ENCODE peak calls at places on chromosomes 13 and 19, in five cellular contexts. One of them, this sample, is unnamed.

GRCh38 chr19:35318679-35319448 is 10.1 kb upstream of the CD22 start:
- DNase-seq in suprapubic skin: peak
- DNase-seq in neural crest cell: no peak
- DNase-seq in progenitor cell of endocrine pancreas: no peak
- DNase-seq in right atrium auricular region: peak
- DNase-seq in this sample: no peak

GRCh38 chr19:40923934-40924391 is 41.9 kb upstream of the CYP2A7 start:
- DNase-seq in suprapubic skin: no peak
- DNase-seq in neural crest cell: no peak
- DNase-seq in progenitor cell of endocrine pancreas: no peak
- DNase-seq in right atrium auricular region: no peak
- DNase-seq in this sample: no peak

GRCh38 chr19:19382118-19382517 is 23.4 kb upstream of the GATAD2A start:
- DNase-seq in suprapubic skin: no peak
- DNase-seq in neural crest cell: no peak
- DNase-seq in progenitor cell of endocrine pancreas: no peak
- DNase-seq in right atrium auricular region: no peak
- DNase-seq in this sample: no peak

GRCh38 chr19:14381689-14382474 is 638 bp downstream of the ADGRE5 start:
- DNase-seq in suprapubic skin: peak
- DNase-seq in neural crest cell: no peak
- DNase-seq in progenitor cell of endocrine pancreas: no peak
- DNase-seq in right atrium auricular region: peak
- DNase-seq in this sample: no peak

GRCh38 chr13:58583961-58584360 is 952.4 kb downstream of the PCDH17 start:
- DNase-seq in suprapubic skin: no peak
- DNase-seq in neural crest cell: no peak
- DNase-seq in progenitor cell of endocrine pancreas: no peak
- DNase-seq in right atrium auricular region: no peak
- DNase-seq in this sample: no peak

GRCh38 chr19:42396248-42396541 is 6.1 kb upstream of the CNFN start:
- DNase-seq in suprapubic skin: no peak
- DNase-seq in neural crest cell: no peak
- DNase-seq in progenitor cell of endocrine pancreas: no peak
- DNase-seq in right atrium auricular region: no peak
- DNase-seq in this sample: peak

GRCh38 chr19:15223649-15224371 is 8.4 kb downstream of the EPHX3 start:
- DNase-seq in suprapubic skin: no peak
- DNase-seq in neural crest cell: no peak
- DNase-seq in progenitor cell of endocrine pancreas: no peak
- DNase-seq in right atrium auricular region: peak
- DNase-seq in this sample: no peak

GRCh38 chr13:56561327-56561726 is 579.4 kb upstream of the PRR20A start:
- DNase-seq in suprapubic skin: no peak
- DNase-seq in neural crest cell: no peak
- DNase-seq in progenitor cell of endocrine pancreas: no peak
- DNase-seq in right atrium auricular region: no peak
- DNase-seq in this sample: no peak

GRCh38 chr19:19461671-19462622 is 53.4 kb downstream of the TSSK6 start:
- DNase-seq in suprapubic skin: no peak
- DNase-seq in neural crest cell: peak
- DNase-seq in progenitor cell of endocrine pancreas: peak
- DNase-seq in right atrium auricular region: peak
- DNase-seq in this sample: no peak

GRCh38 chr13:26727122-26727521 is 33.5 kb downstream of the GPR12 start:
- DNase-seq in suprapubic skin: no peak
- DNase-seq in neural crest cell: no peak
- DNase-seq in progenitor cell of endocrine pancreas: no peak
- DNase-seq in right atrium auricular region: no peak
- DNase-seq in this sample: no peak

GRCh38 chr13:59700281-59700680 is 463.4 kb downstream of the DIAPH3 start:
- DNase-seq in suprapubic skin: no peak
- DNase-seq in neural crest cell: no peak
- DNase-seq in progenitor cell of endocrine pancreas: no peak
- DNase-seq in right atrium auricular region: no peak
- DNase-seq in this sample: no peak

GRCh38 chr19:7149956-7150705 is 80.6 kb downstream of the ZNF557 start:
- DNase-seq in suprapubic skin: no peak
- DNase-seq in neural crest cell: no peak
- DNase-seq in progenitor cell of endocrine pancreas: no peak
- DNase-seq in right atrium auricular region: no peak
- DNase-seq in this sample: no peak

GRCh38 chr19:1066251-1066747 is 668 bp upstream of the ARHGAP45 start:
- DNase-seq in suprapubic skin: peak
- DNase-seq in neural crest cell: no peak
- DNase-seq in progenitor cell of endocrine pancreas: no peak
- DNase-seq in right atrium auricular region: no peak
- DNase-seq in this sample: no peak

GRCh38 chr19:43784981-43785808 is 4.4 kb upstream of the KCNN4 start:
- DNase-seq in suprapubic skin: no peak
- DNase-seq in neural crest cell: peak
- DNase-seq in progenitor cell of endocrine pancreas: peak
- DNase-seq in right atrium auricular region: peak
- DNase-seq in this sample: no peak

GRCh38 chr13:66501187-66501586 is 728.9 kb downstream of the PCDH9 start:
- DNase-seq in suprapubic skin: no peak
- DNase-seq in neural crest cell: no peak
- DNase-seq in progenitor cell of endocrine pancreas: no peak
- DNase-seq in right atrium auricular region: no peak
- DNase-seq in this sample: no peak

GRCh38 chr19:33529094-33529676 is 7.6 kb upstream of the PEPD start:
- DNase-seq in suprapubic skin: no peak
- DNase-seq in neural crest cell: no peak
- DNase-seq in progenitor cell of endocrine pancreas: no peak
- DNase-seq in right atrium auricular region: no peak
- DNase-seq in this sample: no peak

GRCh38 chr13:41658057-41658642 is 200.8 kb downstream of the RGCC start:
- DNase-seq in suprapubic skin: no peak
- DNase-seq in neural crest cell: no peak
- DNase-seq in progenitor cell of endocrine pancreas: no peak
- DNase-seq in right atrium auricular region: no peak
- DNase-seq in this sample: no peak

DNA sequence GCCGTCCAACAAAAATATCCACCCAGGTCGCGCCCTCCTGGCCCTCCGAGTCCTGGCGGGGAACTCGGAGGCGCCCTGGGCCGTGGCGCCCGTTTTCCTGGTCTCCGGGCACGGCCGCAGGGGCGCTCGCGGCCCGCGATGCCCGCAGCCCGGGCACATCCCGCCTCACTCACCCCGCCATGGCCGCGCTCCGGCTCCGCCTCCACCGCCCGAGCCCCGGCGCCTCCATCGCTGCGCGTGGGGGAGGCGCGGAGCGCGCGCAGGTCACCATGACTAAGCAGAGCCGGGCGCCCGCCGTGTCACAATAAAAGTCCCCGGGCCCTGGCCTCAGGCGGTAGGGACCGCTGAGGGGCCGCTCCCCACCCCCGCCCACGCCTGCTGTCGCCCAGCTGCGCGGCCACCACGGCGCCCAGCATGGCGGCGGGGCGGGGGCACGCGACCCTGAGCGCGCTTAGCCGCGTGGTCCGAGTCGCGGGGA is 593 bp downstream of the KEAP1 start:
- DNase-seq in suprapubic skin: peak
- DNase-seq in neural crest cell: peak
- DNase-seq in progenitor cell of endocrine pancreas: peak
- DNase-seq in right atrium auricular region: peak
- DNase-seq in this sample: peak
- TF ChIP-seq CTCF in suprapubic skin: no peak
- TF ChIP-seq CTCF in neural crest cell: no peak
- TF ChIP-seq CTCF in progenitor cell of endocrine pancreas: peak
- TF ChIP-seq CTCF in right atrium auricular region: no peak
- TF ChIP-seq CTCF in this sample: no peak

GRCh38 chr19:2782357-2782935 is 627 bp downstream of the SGTA start:
- DNase-seq in suprapubic skin: no peak
- DNase-seq in neural crest cell: no peak
- DNase-seq in progenitor cell of endocrine pancreas: no peak
- DNase-seq in right atrium auricular region: no peak
- DNase-seq in this sample: no peak
- TF ChIP-seq CTCF in suprapubic skin: no peak
- TF ChIP-seq CTCF in neural crest cell: no peak
- TF ChIP-seq CTCF in progenitor cell of endocrine pancreas: no peak
- TF ChIP-seq CTCF in right atrium auricular region: no peak
- TF ChIP-seq CTCF in this sample: no peak

GRCh38 chr19:9958451-9958850 is 22.1 kb upstream of the OLFM2 start:
- DNase-seq in suprapubic skin: no peak
- DNase-seq in neural crest cell: no peak
- DNase-seq in progenitor cell of endocrine pancreas: no peak
- DNase-seq in right atrium auricular region: no peak
- DNase-seq in this sample: no peak
- TF ChIP-seq CTCF in suprapubic skin: no peak
- TF ChIP-seq CTCF in neural crest cell: no peak
- TF ChIP-seq CTCF in progenitor cell of endocrine pancreas: no peak
- TF ChIP-seq CTCF in right atrium auricular region: no peak
- TF ChIP-seq CTCF in this sample: no peak

DNA sequence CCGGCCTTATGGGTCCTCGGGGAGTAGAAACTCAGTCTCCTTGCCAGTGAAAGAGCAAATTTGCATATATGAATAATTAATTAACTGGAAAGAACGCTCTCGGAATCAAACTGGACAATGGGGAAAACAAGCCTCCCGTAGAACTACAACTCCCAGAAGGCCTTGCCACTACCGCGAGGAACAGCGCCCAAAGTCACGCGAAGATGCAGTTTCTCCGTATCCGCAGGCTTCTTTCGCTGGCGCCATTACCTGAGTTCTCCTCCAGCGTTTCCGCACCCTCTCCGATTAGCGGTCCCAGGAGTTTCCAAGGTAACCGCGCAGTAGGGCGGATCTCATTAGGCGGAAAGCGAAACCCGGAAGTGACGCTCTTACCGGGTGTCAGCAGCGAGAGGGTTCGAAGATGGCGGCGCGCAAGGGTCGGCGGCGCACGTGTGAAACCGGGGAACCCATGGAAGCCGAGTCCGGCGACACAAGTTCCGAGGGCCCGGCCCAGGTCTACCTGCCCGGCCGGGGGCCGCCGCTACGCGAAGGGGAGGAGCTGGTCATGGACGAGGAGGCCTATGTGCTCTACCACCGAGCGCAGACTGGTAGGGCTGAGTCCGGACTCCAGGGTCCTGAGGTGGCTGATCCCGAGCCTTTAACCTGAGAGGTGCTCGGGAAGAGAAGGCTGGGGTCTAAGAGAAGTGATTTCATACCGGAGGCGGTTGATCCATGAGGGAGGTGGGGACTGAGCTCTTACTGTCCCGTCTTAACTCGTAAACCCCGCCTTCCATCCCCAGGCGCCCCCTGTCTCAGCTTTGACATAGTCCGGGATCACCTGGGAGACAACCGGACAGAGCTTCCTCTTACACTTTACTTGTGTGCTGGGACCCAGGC is at the start of gene GRWD1:
- DNase-seq in suprapubic skin: peak
- DNase-seq in neural crest cell: peak
- DNase-seq in progenitor cell of endocrine pancreas: peak
- DNase-seq in right atrium auricular region: peak
- DNase-seq in this sample: peak
- TF ChIP-seq CTCF in suprapubic skin: no peak
- TF ChIP-seq CTCF in neural crest cell: peak
- TF ChIP-seq CTCF in progenitor cell of endocrine pancreas: no peak
- TF ChIP-seq CTCF in right atrium auricular region: no peak
- TF ChIP-seq CTCF in this sample: peak

GRCh38 chr19:39351537-39352037 is 9.4 kb downstream of the SAMD4B start:
- DNase-seq in suprapubic skin: no peak
- DNase-seq in neural crest cell: no peak
- DNase-seq in progenitor cell of endocrine pancreas: no peak
- DNase-seq in right atrium auricular region: no peak
- DNase-seq in this sample: no peak
- TF ChIP-seq CTCF in suprapubic skin: no peak
- TF ChIP-seq CTCF in neural crest cell: no peak
- TF ChIP-seq CTCF in progenitor cell of endocrine pancreas: no peak
- TF ChIP-seq CTCF in right atrium auricular region: no peak
- TF ChIP-seq CTCF in this sample: no peak

DNA sequence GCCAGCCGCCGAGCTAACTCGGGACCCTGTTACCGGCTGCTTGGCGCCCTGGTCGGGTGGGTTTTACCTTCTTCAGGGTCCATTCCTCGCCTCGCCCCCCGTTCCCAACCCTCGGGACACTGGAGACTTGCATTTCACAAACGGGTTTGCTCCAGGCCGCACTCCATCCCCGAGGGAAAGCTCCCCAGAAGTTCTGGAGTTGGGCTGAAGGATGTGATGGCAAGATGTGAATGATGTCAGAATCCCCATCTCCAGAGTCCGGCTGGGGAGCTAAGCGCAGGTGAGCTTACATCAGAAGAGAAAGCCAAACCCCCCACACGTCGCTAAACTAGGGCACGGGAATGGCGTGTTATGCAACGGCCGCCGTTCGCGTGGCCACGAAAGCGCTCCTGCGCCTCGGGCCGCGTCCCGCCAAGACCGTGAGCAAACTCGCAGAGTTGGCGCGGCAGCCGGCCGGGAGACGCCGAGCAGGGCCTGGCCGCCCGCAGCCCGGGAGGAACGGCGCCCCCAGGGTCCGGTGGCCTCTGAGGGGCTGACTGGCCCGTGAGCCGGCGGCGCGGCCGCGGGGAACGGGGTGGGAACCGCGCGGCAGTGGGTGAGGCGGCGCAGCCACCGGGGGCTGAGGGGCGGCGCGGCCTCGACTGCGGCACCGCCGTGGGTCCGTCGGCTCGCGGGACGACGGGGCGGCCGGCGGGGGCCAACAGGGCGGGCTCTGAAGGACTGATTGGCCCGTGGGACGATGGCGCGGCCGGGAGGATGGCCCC is 1.1 kb downstream of the LATS2 start:
- DNase-seq in suprapubic skin: peak
- DNase-seq in neural crest cell: peak
- DNase-seq in progenitor cell of endocrine pancreas: peak
- DNase-seq in right atrium auricular region: no peak
- DNase-seq in this sample: no peak
- TF ChIP-seq CTCF in suprapubic skin: no peak
- TF ChIP-seq CTCF in neural crest cell: no peak
- TF ChIP-seq CTCF in progenitor cell of endocrine pancreas: no peak
- TF ChIP-seq CTCF in right atrium auricular region: no peak
- TF ChIP-seq CTCF in this sample: no peak

This sample was measured in D721Med.